ENCODE peak calls at places on chromosomes 16 and 17, in five cellular contexts. One of them, this sample, is unnamed.

GRCh38 chr16:18047761-18048160 is 288.8 kb downstream of the NPIPA8 start:
- DNase-seq in kidney epithelial cell: no peak
- DNase-seq in activated naive CD4-positive, alpha-beta T cell: no peak
- DNase-seq in pancreas: no peak
- DNase-seq in GM13977: no peak
- DNase-seq in this sample: no peak

GRCh38 chr17:67993153-67993997 is 2.9 kb downstream of the C17orf58 start:
- DNase-seq in pancreas: peak; percentile 80
- DNase-seq in activated naive CD4-positive, alpha-beta T cell: peak; percentile 48
- DNase-seq in GM13977: peak; percentile 92
- DNase-seq in kidney epithelial cell: no peak
- DNase-seq in this sample: no peak

GRCh38 chr17:58680038-58680369 is 11.8 kb downstream of the TEX14 start:
- DNase-seq in GM13977: no peak
- DNase-seq in activated naive CD4-positive, alpha-beta T cell: no peak
- DNase-seq in pancreas: no peak
- DNase-seq in kidney epithelial cell: no peak
- DNase-seq in this sample: no peak

GRCh38 chr17:80826955-80827645 is 164.5 kb upstream of the CHMP6 start:
- DNase-seq in GM13977: no peak
- DNase-seq in kidney epithelial cell: peak; percentile 76
- DNase-seq in pancreas: no peak
- DNase-seq in activated naive CD4-positive, alpha-beta T cell: no peak
- DNase-seq in this sample: no peak

GRCh38 chr17:6241996-6242395 is 171.8 kb downstream of the WSCD1 start:
- DNase-seq in activated naive CD4-positive, alpha-beta T cell: no peak
- DNase-seq in pancreas: no peak
- DNase-seq in GM13977: no peak
- DNase-seq in kidney epithelial cell: no peak
- DNase-seq in this sample: no peak

GRCh38 chr17:47735536-47736011 is 2.5 kb downstream of the TBX21 start:
- DNase-seq in kidney epithelial cell: no peak
- DNase-seq in GM13977: peak; percentile 87
- DNase-seq in activated naive CD4-positive, alpha-beta T cell: no peak
- DNase-seq in pancreas: no peak
- DNase-seq in this sample: no peak

GRCh38 chr17:21524211-21524591 is 148.0 kb downstream of the KCNJ12 start:
- DNase-seq in activated naive CD4-positive, alpha-beta T cell: no peak
- DNase-seq in kidney epithelial cell: no peak
- DNase-seq in pancreas: no peak
- DNase-seq in GM13977: no peak
- DNase-seq in this sample: no peak

GRCh38 chr17:17767096-17767470 is 69.7 kb downstream of the SREBF1 start:
- DNase-seq in activated naive CD4-positive, alpha-beta T cell: no peak
- DNase-seq in kidney epithelial cell: no peak
- DNase-seq in GM13977: no peak
- DNase-seq in pancreas: no peak
- DNase-seq in this sample: no peak

GRCh38 chr17:82740906-82741759 is 5.7 kb downstream of the FN3K start:
- DNase-seq in activated naive CD4-positive, alpha-beta T cell: no peak
- DNase-seq in GM13977: no peak
- DNase-seq in kidney epithelial cell: no peak
- DNase-seq in pancreas: no peak
- DNase-seq in this sample: no peak

GRCh38 chr16:66335704-66336329 is 30.7 kb upstream of the CDH5 start:
- DNase-seq in GM13977: no peak
- DNase-seq in pancreas: no peak
- DNase-seq in activated naive CD4-positive, alpha-beta T cell: no peak
- DNase-seq in kidney epithelial cell: no peak
- DNase-seq in this sample: no peak

GRCh38 chr16:46789499-46790414 is 41.2 kb downstream of the C16orf87 start:
- DNase-seq in kidney epithelial cell: no peak
- DNase-seq in GM13977: peak; percentile 82
- DNase-seq in pancreas: peak; percentile 88
- DNase-seq in activated naive CD4-positive, alpha-beta T cell: peak; percentile 38
- DNase-seq in this sample: peak; percentile 20

GRCh38 chr16:75377971-75378386 is 55.3 kb downstream of the CFDP1 start:
- DNase-seq in GM13977: no peak
- DNase-seq in pancreas: no peak
- DNase-seq in kidney epithelial cell: peak; percentile 96
- DNase-seq in activated naive CD4-positive, alpha-beta T cell: no peak
- DNase-seq in this sample: no peak

GRCh38 chr17:78998311-78999055 is 11.1 kb downstream of the CANT1 start:
- DNase-seq in pancreas: no peak
- DNase-seq in kidney epithelial cell: no peak
- DNase-seq in GM13977: no peak
- DNase-seq in activated naive CD4-positive, alpha-beta T cell: no peak
- DNase-seq in this sample: no peak

GRCh38 chr16:85535352-85536072 is 77.6 kb upstream of the GSE1 start:
- DNase-seq in GM13977: no peak
- DNase-seq in kidney epithelial cell: no peak
- DNase-seq in activated naive CD4-positive, alpha-beta T cell: no peak
- DNase-seq in pancreas: peak; percentile 73
- DNase-seq in this sample: no peak

GRCh38 chr16:66872524-66872923 is 7.8 kb upstream of the PDP2 start:
- DNase-seq in activated naive CD4-positive, alpha-beta T cell: no peak
- DNase-seq in pancreas: no peak
- DNase-seq in GM13977: no peak
- DNase-seq in kidney epithelial cell: no peak
- DNase-seq in this sample: no peak

GRCh38 chr16:71467810-71468209 is 5.8 kb upstream of the ZNF23 start:
- DNase-seq in activated naive CD4-positive, alpha-beta T cell: peak; percentile 6
- DNase-seq in pancreas: no peak
- DNase-seq in GM13977: peak; percentile 48
- DNase-seq in kidney epithelial cell: no peak
- DNase-seq in this sample: no peak

GRCh38 chr17:43842975-43843325 is 4.0 kb upstream of the CD300LG start:
- DNase-seq in pancreas: no peak
- DNase-seq in kidney epithelial cell: no peak
- DNase-seq in GM13977: no peak
- DNase-seq in activated naive CD4-positive, alpha-beta T cell: no peak
- DNase-seq in this sample: no peak

GRCh38 chr17:76801706-76802105 is 63.8 kb downstream of the MFSD11 start:
- DNase-seq in activated naive CD4-positive, alpha-beta T cell: no peak
- DNase-seq in kidney epithelial cell: no peak
- DNase-seq in GM13977: no peak
- DNase-seq in pancreas: no peak
- DNase-seq in this sample: no peak

GRCh38 chr16:84485255-84486010 is 19.0 kb downstream of the MEAK7 start:
- DNase-seq in activated naive CD4-positive, alpha-beta T cell: no peak
- DNase-seq in pancreas: no peak
- DNase-seq in GM13977: no peak
- DNase-seq in kidney epithelial cell: no peak
- DNase-seq in this sample: no peak

This sample was measured in esophagus squamous epithelium.